ENCODE peak calls at places on chromosomes 11 and 22, in four cellular contexts. One of them, this sample, is unnamed.

GRCh38 chr22:32621656-32622003 is 147.0 kb downstream of the FBXO7 start:
- DNase-seq in cardiac muscle cell: no peak
- DNase-seq in foreskin fibroblast: no peak
- DNase-seq in A549: no peak
- DNase-seq in this sample: no peak

GRCh38 chr11:6251990-6252473 is 7.6 kb upstream of the CCKBR start:
- DNase-seq in foreskin fibroblast: no peak
- DNase-seq in cardiac muscle cell: no peak
- DNase-seq in A549: no peak
- DNase-seq in this sample: no peak

GRCh38 chr11:65540290-65541092 is 15.6 kb downstream of the SCYL1 start:
- DNase-seq in A549: peak
- DNase-seq in foreskin fibroblast: peak
- DNase-seq in cardiac muscle cell: peak
- DNase-seq in this sample: peak

GRCh38 chr11:67646535-67647336 is 3.8 kb downstream of the ACY3 start:
- DNase-seq in foreskin fibroblast: no peak
- DNase-seq in cardiac muscle cell: no peak
- DNase-seq in A549: no peak
- DNase-seq in this sample: no peak

GRCh38 chr22:27875951-27876350 is 43.1 kb downstream of the PITPNB start:
- DNase-seq in foreskin fibroblast: no peak
- DNase-seq in A549: no peak
- DNase-seq in cardiac muscle cell: no peak
- DNase-seq in this sample: no peak

GRCh38 chr11:67572747-67573419 is 10.7 kb upstream of the GSTP1 start:
- DNase-seq in foreskin fibroblast: peak
- DNase-seq in cardiac muscle cell: peak
- DNase-seq in A549: no peak
- DNase-seq in this sample: peak

GRCh38 chr22:36367479-36367878 is 20.3 kb downstream of the MYH9 start:
- DNase-seq in cardiac muscle cell: no peak
- DNase-seq in foreskin fibroblast: no peak
- DNase-seq in A549: no peak
- DNase-seq in this sample: no peak

GRCh38 chr22:40071720-40072119 is 77.0 kb downstream of the FAM83F start:
- DNase-seq in foreskin fibroblast: no peak
- DNase-seq in A549: no peak
- DNase-seq in cardiac muscle cell: no peak
- DNase-seq in this sample: no peak

GRCh38 chr22:21967693-21968271 is 14.8 kb downstream of the TOP3B start:
- DNase-seq in foreskin fibroblast: no peak
- DNase-seq in cardiac muscle cell: no peak
- DNase-seq in A549: no peak
- DNase-seq in this sample: no peak

This sample was measured in stromal cell of bone marrow.